ENCODE peak calls at places on chromosome 9, in six cellular contexts. L is CD8-positive, alpha-beta T cell; V is nucleus accumbens; U is stimulated activated CD4-positive, alpha-beta T cell treated with anti-CD3 and anti-CD28 coated beads, TNF-alpha, amount 100 ng/mL, for 4 hours; K is ureter; J is AG09309. P is an unnamed sample.

GRCh38 chr9:89440548-89440947 is 57.4 kb downstream of the SEMA4D start:
- DNase-seq in L (no peak), V (no peak), U (no peak), K (peak), J (no peak), P (peak)

GRCh38 chr9:123928471-123929176 is 1.3 kb downstream of the DENND1A start:
- DNase-seq in L (no peak), V (no peak), U (no peak), K (no peak), J (no peak), P (no peak)

GRCh38 chr9:26175264-26175663 is 497.0 kb upstream of the TUSC1 start:
- DNase-seq in L (no peak), V (no peak), U (no peak), K (no peak), J (peak), P (no peak)

GRCh38 chr9:131407717-131408195 is 13.9 kb downstream of the PRRC2B start:
- DNase-seq in L (no peak), V (peak), U (no peak), K (no peak), J (no peak), P (no peak)

GRCh38 chr9:108543251-108543768 is 312.5 kb downstream of the ACTL7B start:
- DNase-seq in L (no peak), V (no peak), U (no peak), K (no peak), J (no peak), P (no peak)

GRCh38 chr9:2469681-2470141 is 151.9 kb upstream of the VLDLR start:
- DNase-seq in L (no peak), V (no peak), U (no peak), K (no peak), J (no peak), P (peak)

GRCh38 chr9:133517711-133518110 is 7.0 kb downstream of the MYMK start:
- DNase-seq in L (no peak), V (no peak), U (no peak), K (no peak), J (no peak), P (peak)

GRCh38 chr9:134258828-134259546 is 67.3 kb upstream of the RXRA start:
- DNase-seq in L (no peak), V (no peak), U (no peak), K (no peak), J (no peak), P (no peak)

GRCh38 chr9:2158111-2158610 is 143.0 kb downstream of the SMARCA2 start:
- DNase-seq in L (no peak), V (no peak), U (no peak), K (peak), J (no peak), P (peak)

GRCh38 chr9:129305246-129305645 is 127.2 kb upstream of the IER5L start:
- DNase-seq in L (no peak), V (no peak), U (no peak), K (peak), J (no peak), P (no peak)

GRCh38 chr9:91567642-91568274 is 144.1 kb upstream of the NFIL3 start:
- DNase-seq in L (no peak), V (no peak), U (no peak), K (no peak), J (no peak), P (no peak)

GRCh38 chr9:69678843-69679538 is 6.8 kb upstream of the APBA1 start:
- DNase-seq in L (no peak), V (no peak), U (no peak), K (no peak), J (no peak), P (no peak)